ENCODE peak calls at places on chromosomes 1 and 21, in four cellular contexts. One of them, this sample, is unnamed.

GRCh38 chr1:163056832-163057231 is 12.3 kb upstream of the RGS4 start:
- DNase-seq in T-helper 1 cell: no peak
- DNase-seq in fibroblast of villous mesenchyme: peak; percentile 73
- DNase-seq in neural crest cell: no peak
- DNase-seq in this sample: no peak

GRCh38 chr1:223378754-223379153 is 14.5 kb upstream of the CCDC185 start:
- DNase-seq in T-helper 1 cell: no peak
- DNase-seq in fibroblast of villous mesenchyme: no peak
- DNase-seq in neural crest cell: no peak
- DNase-seq in this sample: peak; percentile 15

GRCh38 chr1:183909672-183910071 is 104.8 kb downstream of the RGL1 start:
- DNase-seq in T-helper 1 cell: no peak
- DNase-seq in neural crest cell: no peak
- DNase-seq in fibroblast of villous mesenchyme: no peak
- DNase-seq in this sample: no peak

GRCh38 chr1:65423884-65424655 is 3.6 kb downstream of the LEPR start:
- DNase-seq in T-helper 1 cell: no peak
- DNase-seq in neural crest cell: no peak
- DNase-seq in fibroblast of villous mesenchyme: peak; percentile 88
- DNase-seq in this sample: no peak

GRCh38 chr1:114892194-114892918 is 37.7 kb downstream of the SYCP1 start:
- DNase-seq in fibroblast of villous mesenchyme: no peak
- DNase-seq in T-helper 1 cell: no peak
- DNase-seq in neural crest cell: no peak
- DNase-seq in this sample: no peak

GRCh38 chr1:9010781-9011323 is 15.4 kb downstream of the SLC2A7 start:
- DNase-seq in T-helper 1 cell: no peak
- DNase-seq in fibroblast of villous mesenchyme: no peak
- DNase-seq in neural crest cell: no peak
- DNase-seq in this sample: no peak

GRCh38 chr1:203537806-203538464 is 44.0 kb downstream of the OPTC start:
- DNase-seq in fibroblast of villous mesenchyme: peak; percentile 95
- DNase-seq in neural crest cell: no peak
- DNase-seq in T-helper 1 cell: no peak
- DNase-seq in this sample: no peak

GRCh38 chr21:39575778-39576177 is 37.0 kb upstream of the B3GALT5 start:
- DNase-seq in neural crest cell: no peak
- DNase-seq in T-helper 1 cell: no peak
- DNase-seq in fibroblast of villous mesenchyme: no peak
- DNase-seq in this sample: no peak

GRCh38 chr1:23904748-23905357 is 8.3 kb downstream of the CNR2 start:
- DNase-seq in T-helper 1 cell: no peak
- DNase-seq in fibroblast of villous mesenchyme: no peak
- DNase-seq in neural crest cell: no peak
- DNase-seq in this sample: no peak

GRCh38 chr1:179061360-179062282 is 20.2 kb upstream of the TOR3A start:
- DNase-seq in T-helper 1 cell: no peak
- DNase-seq in neural crest cell: no peak
- DNase-seq in fibroblast of villous mesenchyme: no peak
- DNase-seq in this sample: no peak

GRCh38 chr1:201399352-201400126 is 415 bp upstream of the LAD1 start:
- DNase-seq in fibroblast of villous mesenchyme: no peak
- DNase-seq in neural crest cell: peak; percentile 14
- DNase-seq in T-helper 1 cell: no peak
- DNase-seq in this sample: no peak

GRCh38 chr1:12798911-12799310 is 7.7 kb downstream of the PRAMEF1 start:
- DNase-seq in T-helper 1 cell: no peak
- DNase-seq in fibroblast of villous mesenchyme: no peak
- DNase-seq in neural crest cell: no peak
- DNase-seq in this sample: no peak

GRCh38 chr21:14584357-14585095 is 38.4 kb upstream of the SAMSN1 start:
- DNase-seq in T-helper 1 cell: no peak
- DNase-seq in neural crest cell: no peak
- DNase-seq in fibroblast of villous mesenchyme: no peak
- DNase-seq in this sample: no peak

GRCh38 chr1:166813508-166814223 is 25.6 kb upstream of the POGK start:
- DNase-seq in neural crest cell: no peak
- DNase-seq in fibroblast of villous mesenchyme: no peak
- DNase-seq in T-helper 1 cell: no peak
- DNase-seq in this sample: no peak

GRCh38 chr1:15431571-15431948 is 6.7 kb upstream of the CTRC start:
- DNase-seq in T-helper 1 cell: no peak
- DNase-seq in fibroblast of villous mesenchyme: no peak
- DNase-seq in neural crest cell: no peak
- DNase-seq in this sample: no peak

GRCh38 chr1:35269989-35270289 is 1.4 kb downstream of the ZMYM4 start:
- DNase-seq in fibroblast of villous mesenchyme: no peak
- DNase-seq in T-helper 1 cell: no peak
- DNase-seq in neural crest cell: no peak
- DNase-seq in this sample: no peak

GRCh38 chr21:43609501-43610340 is 49.6 kb downstream of the HSF2BP start:
- DNase-seq in fibroblast of villous mesenchyme: peak; percentile 93
- DNase-seq in neural crest cell: no peak
- DNase-seq in T-helper 1 cell: no peak
- DNase-seq in this sample: no peak

This sample was measured in CMK.